ENCODE peak calls at places on chromosomes 13 and 19, in seven cellular contexts. One of them, this sample, is unnamed.

GRCh38 chr13:45468676-45469075 is 3.9 kb downstream of the COG3 start:
- DNase-seq in astrocyte: no peak
- DNase-seq in heart right ventricle: no peak
- DNase-seq in CD4-positive, alpha-beta T cell: no peak
- DNase-seq in dorsolateral prefrontal cortex: no peak
- DNase-seq in SK-N-SH: peak
- DNase-seq in HFF-Myc: no peak
- DNase-seq in this sample: no peak

GRCh38 chr19:53577968-53578367 is 40.0 kb downstream of the ZNF331 start:
- DNase-seq in HFF-Myc: no peak
- DNase-seq in heart right ventricle: no peak
- DNase-seq in dorsolateral prefrontal cortex: no peak
- DNase-seq in SK-N-SH: no peak
- DNase-seq in CD4-positive, alpha-beta T cell: no peak
- DNase-seq in astrocyte: no peak
- DNase-seq in this sample: no peak

GRCh38 chr13:66265446-66265845 is 964.7 kb downstream of the PCDH9 start:
- DNase-seq in heart right ventricle: no peak
- DNase-seq in SK-N-SH: no peak
- DNase-seq in astrocyte: peak
- DNase-seq in CD4-positive, alpha-beta T cell: no peak
- DNase-seq in dorsolateral prefrontal cortex: no peak
- DNase-seq in HFF-Myc: no peak
- DNase-seq in this sample: no peak

GRCh38 chr13:93788456-93788855 is 561.8 kb downstream of the GPC6 start:
- DNase-seq in heart right ventricle: no peak
- DNase-seq in SK-N-SH: no peak
- DNase-seq in dorsolateral prefrontal cortex: no peak
- DNase-seq in astrocyte: no peak
- DNase-seq in HFF-Myc: no peak
- DNase-seq in CD4-positive, alpha-beta T cell: no peak
- DNase-seq in this sample: no peak

GRCh38 chr13:77980592-77980991 is 62.0 kb upstream of the EDNRB start:
- DNase-seq in heart right ventricle: peak
- DNase-seq in CD4-positive, alpha-beta T cell: no peak
- DNase-seq in dorsolateral prefrontal cortex: no peak
- DNase-seq in HFF-Myc: peak
- DNase-seq in SK-N-SH: no peak
- DNase-seq in astrocyte: peak
- DNase-seq in this sample: no peak

GRCh38 chr13:23432589-23432988 is 913 bp downstream of the SACS start:
- DNase-seq in CD4-positive, alpha-beta T cell: no peak
- DNase-seq in SK-N-SH: no peak
- DNase-seq in astrocyte: no peak
- DNase-seq in HFF-Myc: no peak
- DNase-seq in dorsolateral prefrontal cortex: no peak
- DNase-seq in heart right ventricle: no peak
- DNase-seq in this sample: no peak

GRCh38 chr19:10289167-10289835 is 451 bp upstream of the ICAM5 start:
- DNase-seq in astrocyte: no peak
- DNase-seq in HFF-Myc: peak
- DNase-seq in dorsolateral prefrontal cortex: peak
- DNase-seq in heart right ventricle: no peak
- DNase-seq in CD4-positive, alpha-beta T cell: peak
- DNase-seq in SK-N-SH: peak
- DNase-seq in this sample: no peak

GRCh38 chr13:65368832-65369231 is 1861.3 kb downstream of the PCDH9 start:
- DNase-seq in astrocyte: no peak
- DNase-seq in heart right ventricle: no peak
- DNase-seq in dorsolateral prefrontal cortex: no peak
- DNase-seq in SK-N-SH: no peak
- DNase-seq in CD4-positive, alpha-beta T cell: no peak
- DNase-seq in HFF-Myc: no peak
- DNase-seq in this sample: no peak

GRCh38 chr13:99542788-99543406 is 41.6 kb downstream of the TM9SF2 start:
- DNase-seq in SK-N-SH: no peak
- DNase-seq in dorsolateral prefrontal cortex: no peak
- DNase-seq in astrocyte: no peak
- DNase-seq in heart right ventricle: no peak
- DNase-seq in CD4-positive, alpha-beta T cell: peak
- DNase-seq in HFF-Myc: no peak
- DNase-seq in this sample: no peak

GRCh38 chr19:38534574-38534973 is 83.2 kb downstream of the MAP4K1 start:
- DNase-seq in CD4-positive, alpha-beta T cell: no peak
- DNase-seq in dorsolateral prefrontal cortex: no peak
- DNase-seq in heart right ventricle: no peak
- DNase-seq in astrocyte: no peak
- DNase-seq in SK-N-SH: no peak
- DNase-seq in HFF-Myc: no peak
- DNase-seq in this sample: no peak

GRCh38 chr19:41734585-41734984 is 20.7 kb upstream of the CEACAM6 start:
- DNase-seq in CD4-positive, alpha-beta T cell: no peak
- DNase-seq in HFF-Myc: no peak
- DNase-seq in heart right ventricle: no peak
- DNase-seq in SK-N-SH: no peak
- DNase-seq in dorsolateral prefrontal cortex: no peak
- DNase-seq in astrocyte: no peak
- DNase-seq in this sample: no peak

GRCh38 chr19:42074513-42075363 is 1.2 kb upstream of the ZNF574 start:
- DNase-seq in CD4-positive, alpha-beta T cell: no peak
- DNase-seq in HFF-Myc: no peak
- DNase-seq in dorsolateral prefrontal cortex: no peak
- DNase-seq in astrocyte: no peak
- DNase-seq in heart right ventricle: no peak
- DNase-seq in SK-N-SH: peak
- DNase-seq in this sample: no peak

GRCh38 chr19:50202399-50202798 is 1.0 kb upstream of the MYH14 start:
- DNase-seq in HFF-Myc: no peak
- DNase-seq in SK-N-SH: no peak
- DNase-seq in dorsolateral prefrontal cortex: no peak
- DNase-seq in heart right ventricle: no peak
- DNase-seq in CD4-positive, alpha-beta T cell: no peak
- DNase-seq in astrocyte: no peak
- DNase-seq in this sample: no peak

GRCh38 chr19:38262585-38263268 is 1.6 kb upstream of the SPINT2 start:
- DNase-seq in SK-N-SH: no peak
- DNase-seq in heart right ventricle: no peak
- DNase-seq in CD4-positive, alpha-beta T cell: no peak
- DNase-seq in HFF-Myc: no peak
- DNase-seq in astrocyte: no peak
- DNase-seq in dorsolateral prefrontal cortex: no peak
- DNase-seq in this sample: no peak

GRCh38 chr19:55691561-55692481 is 16.8 kb downstream of the EPN1 start:
- DNase-seq in astrocyte: no peak
- DNase-seq in dorsolateral prefrontal cortex: no peak
- DNase-seq in heart right ventricle: no peak
- DNase-seq in SK-N-SH: no peak
- DNase-seq in HFF-Myc: no peak
- DNase-seq in CD4-positive, alpha-beta T cell: no peak
- DNase-seq in this sample: no peak

GRCh38 chr19:56477429-56478338 is 539 bp upstream of the ZNF667 start:
- DNase-seq in HFF-Myc: peak
- DNase-seq in CD4-positive, alpha-beta T cell: peak
- DNase-seq in astrocyte: peak
- DNase-seq in dorsolateral prefrontal cortex: peak
- DNase-seq in heart right ventricle: peak
- DNase-seq in SK-N-SH: peak
- DNase-seq in this sample: no peak

GRCh38 chr13:37869756-37870488 is at the start of gene TRPC4:
- DNase-seq in CD4-positive, alpha-beta T cell: no peak
- DNase-seq in dorsolateral prefrontal cortex: peak
- DNase-seq in astrocyte: peak
- DNase-seq in heart right ventricle: peak
- DNase-seq in SK-N-SH: peak
- DNase-seq in HFF-Myc: peak
- DNase-seq in this sample: peak

GRCh38 chr13:98141938-98142426 is 912 bp upstream of the FARP1 start:
- DNase-seq in dorsolateral prefrontal cortex: no peak
- DNase-seq in SK-N-SH: peak
- DNase-seq in astrocyte: no peak
- DNase-seq in heart right ventricle: peak
- DNase-seq in HFF-Myc: no peak
- DNase-seq in CD4-positive, alpha-beta T cell: no peak
- DNase-seq in this sample: no peak

GRCh38 chr13:113584870-113585671 is 518 bp downstream of the TFDP1 start:
- DNase-seq in dorsolateral prefrontal cortex: no peak
- DNase-seq in astrocyte: no peak
- DNase-seq in SK-N-SH: peak
- DNase-seq in CD4-positive, alpha-beta T cell: no peak
- DNase-seq in heart right ventricle: no peak
- DNase-seq in HFF-Myc: no peak
- DNase-seq in this sample: no peak

GRCh38 chr13:86731987-86732386 is 932.8 kb upstream of the SLITRK6 start:
- DNase-seq in SK-N-SH: no peak
- DNase-seq in astrocyte: no peak
- DNase-seq in heart right ventricle: no peak
- DNase-seq in CD4-positive, alpha-beta T cell: no peak
- DNase-seq in HFF-Myc: no peak
- DNase-seq in dorsolateral prefrontal cortex: no peak
- DNase-seq in this sample: no peak

GRCh38 chr13:77918391-77919261 is at the start of gene EDNRB:
- DNase-seq in heart right ventricle: peak
- DNase-seq in SK-N-SH: peak
- DNase-seq in HFF-Myc: no peak
- DNase-seq in astrocyte: peak
- DNase-seq in CD4-positive, alpha-beta T cell: no peak
- DNase-seq in dorsolateral prefrontal cortex: peak
- DNase-seq in this sample: peak

GRCh38 chr13:76852991-76853390 is 33.2 kb downstream of the KCTD12 start:
- DNase-seq in heart right ventricle: no peak
- DNase-seq in dorsolateral prefrontal cortex: no peak
- DNase-seq in astrocyte: peak
- DNase-seq in SK-N-SH: no peak
- DNase-seq in CD4-positive, alpha-beta T cell: no peak
- DNase-seq in HFF-Myc: no peak
- DNase-seq in this sample: no peak

GRCh38 chr19:41999071-41999877 is 5.2 kb upstream of the ATP1A3 start:
- DNase-seq in SK-N-SH: peak
- DNase-seq in astrocyte: no peak
- DNase-seq in heart right ventricle: no peak
- DNase-seq in dorsolateral prefrontal cortex: peak
- DNase-seq in CD4-positive, alpha-beta T cell: no peak
- DNase-seq in HFF-Myc: no peak
- DNase-seq in this sample: no peak

GRCh38 chr19:17089238-17089637 is 13.7 kb downstream of the MYO9B start:
- DNase-seq in SK-N-SH: no peak
- DNase-seq in HFF-Myc: no peak
- DNase-seq in astrocyte: peak
- DNase-seq in CD4-positive, alpha-beta T cell: no peak
- DNase-seq in dorsolateral prefrontal cortex: no peak
- DNase-seq in heart right ventricle: no peak
- DNase-seq in this sample: no peak

GRCh38 chr19:7125221-7125620 is 55.7 kb downstream of the ZNF557 start:
- DNase-seq in SK-N-SH: no peak
- DNase-seq in dorsolateral prefrontal cortex: no peak
- DNase-seq in HFF-Myc: no peak
- DNase-seq in heart right ventricle: no peak
- DNase-seq in CD4-positive, alpha-beta T cell: no peak
- DNase-seq in astrocyte: no peak
- DNase-seq in this sample: no peak

GRCh38 chr19:31266196-31266595 is 83.0 kb downstream of the TSHZ3 start:
- DNase-seq in dorsolateral prefrontal cortex: no peak
- DNase-seq in heart right ventricle: no peak
- DNase-seq in SK-N-SH: no peak
- DNase-seq in astrocyte: no peak
- DNase-seq in HFF-Myc: no peak
- DNase-seq in CD4-positive, alpha-beta T cell: no peak
- DNase-seq in this sample: no peak

GRCh38 chr19:2982983-2983350 is 5.6 kb downstream of the TLE6 start:
- DNase-seq in HFF-Myc: no peak
- DNase-seq in heart right ventricle: peak
- DNase-seq in CD4-positive, alpha-beta T cell: no peak
- DNase-seq in SK-N-SH: peak
- DNase-seq in dorsolateral prefrontal cortex: peak
- DNase-seq in astrocyte: peak
- DNase-seq in this sample: no peak

GRCh38 chr13:113152894-113153809 is 5.3 kb upstream of the PROZ start:
- DNase-seq in dorsolateral prefrontal cortex: peak
- DNase-seq in CD4-positive, alpha-beta T cell: no peak
- DNase-seq in heart right ventricle: peak
- DNase-seq in astrocyte: peak
- DNase-seq in HFF-Myc: no peak
- DNase-seq in SK-N-SH: peak
- DNase-seq in this sample: peak

DNA sequence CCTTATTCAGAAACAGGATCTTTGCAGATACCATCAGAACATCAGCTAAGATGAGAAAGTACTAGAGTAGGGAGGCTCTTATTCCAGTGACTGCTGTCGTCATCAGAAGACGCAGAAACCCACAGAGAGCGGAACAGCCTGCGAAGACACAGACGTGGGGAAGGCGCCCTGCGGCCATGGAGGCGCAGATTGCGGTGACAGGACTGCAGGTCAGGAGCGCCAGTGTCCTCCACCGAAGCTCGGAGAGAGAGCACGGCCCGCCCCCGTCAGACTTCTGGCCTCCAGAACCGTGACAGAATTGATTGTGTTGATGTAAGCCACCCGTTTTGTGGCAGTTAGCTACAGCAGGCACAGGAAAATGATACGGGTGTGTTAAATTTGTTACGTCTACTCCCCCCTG is 275.5 kb downstream of the EFNB2 start:
- DNase-seq in dorsolateral prefrontal cortex: no peak
- DNase-seq in astrocyte: no peak
- DNase-seq in CD4-positive, alpha-beta T cell: no peak
- DNase-seq in HFF-Myc: no peak
- DNase-seq in SK-N-SH: no peak
- DNase-seq in heart right ventricle: no peak
- DNase-seq in this sample: no peak
- TF ChIP-seq CTCF in dorsolateral prefrontal cortex: no peak
- TF ChIP-seq CTCF in astrocyte: no peak
- TF ChIP-seq CTCF in CD4-positive, alpha-beta T cell: no peak
- TF ChIP-seq CTCF in HFF-Myc: no peak
- TF ChIP-seq CTCF in SK-N-SH: no peak
- TF ChIP-seq CTCF in heart right ventricle: no peak
- TF ChIP-seq CTCF in this sample: no peak

GRCh38 chr13:41458939-41459753 is 1.8 kb downstream of the RGCC start:
- DNase-seq in SK-N-SH: peak
- DNase-seq in HFF-Myc: no peak
- DNase-seq in heart right ventricle: peak
- DNase-seq in dorsolateral prefrontal cortex: no peak
- DNase-seq in astrocyte: no peak
- DNase-seq in CD4-positive, alpha-beta T cell: peak
- DNase-seq in this sample: peak
- TF ChIP-seq CTCF in SK-N-SH: peak
- TF ChIP-seq CTCF in HFF-Myc: peak
- TF ChIP-seq CTCF in heart right ventricle: peak
- TF ChIP-seq CTCF in dorsolateral prefrontal cortex: peak
- TF ChIP-seq CTCF in astrocyte: peak
- TF ChIP-seq CTCF in CD4-positive, alpha-beta T cell: peak
- TF ChIP-seq CTCF in this sample: peak

GRCh38 chr13:25798998-25799397 is 252.8 kb downstream of the SHISA2 start:
- DNase-seq in CD4-positive, alpha-beta T cell: no peak
- DNase-seq in heart right ventricle: no peak
- DNase-seq in HFF-Myc: no peak
- DNase-seq in dorsolateral prefrontal cortex: no peak
- DNase-seq in SK-N-SH: no peak
- DNase-seq in astrocyte: no peak
- DNase-seq in this sample: no peak

GRCh38 chr13:25796474-25796873 is 255.3 kb downstream of the SHISA2 start:
- DNase-seq in heart right ventricle: no peak
- DNase-seq in astrocyte: peak
- DNase-seq in SK-N-SH: no peak
- DNase-seq in CD4-positive, alpha-beta T cell: no peak
- DNase-seq in dorsolateral prefrontal cortex: no peak
- DNase-seq in HFF-Myc: no peak
- DNase-seq in this sample: no peak
- TF ChIP-seq CTCF in heart right ventricle: no peak
- TF ChIP-seq CTCF in astrocyte: no peak
- TF ChIP-seq CTCF in SK-N-SH: no peak
- TF ChIP-seq CTCF in CD4-positive, alpha-beta T cell: no peak
- TF ChIP-seq CTCF in dorsolateral prefrontal cortex: no peak
- TF ChIP-seq CTCF in HFF-Myc: no peak
- TF ChIP-seq CTCF in this sample: no peak

GRCh38 chr19:897442-898039 is 4.3 kb downstream of the RNU6-9 start:
- DNase-seq in SK-N-SH: peak
- DNase-seq in heart right ventricle: no peak
- DNase-seq in astrocyte: no peak
- DNase-seq in HFF-Myc: no peak
- DNase-seq in CD4-positive, alpha-beta T cell: no peak
- DNase-seq in dorsolateral prefrontal cortex: no peak
- DNase-seq in this sample: no peak
- TF ChIP-seq CTCF in SK-N-SH: peak
- TF ChIP-seq CTCF in heart right ventricle: no peak
- TF ChIP-seq CTCF in astrocyte: no peak
- TF ChIP-seq CTCF in HFF-Myc: no peak
- TF ChIP-seq CTCF in CD4-positive, alpha-beta T cell: no peak
- TF ChIP-seq CTCF in dorsolateral prefrontal cortex: no peak
- TF ChIP-seq CTCF in this sample: no peak